ENCODE peak calls at places on chromosomes 2 and 18, in nine cellular contexts. One of them, this sample, is unnamed.

GRCh38 chr2:206257861-206258260 is 16.6 kb upstream of the ZDBF2 start:
- DNase-seq in C1 segment of cervical spinal cord: no peak
- DNase-seq in LoVo: no peak
- DNase-seq in breast epithelium: no peak
- DNase-seq in activated CD4-positive, alpha-beta T cell treated with anti-CD3 and anti-CD28 coated beads, Interleukin-2, amount 50 U/mL, for 1 hour: no peak
- DNase-seq in iPS-NIHi11: no peak
- DNase-seq in frontal cortex: no peak
- DNase-seq in GM13977: no peak
- DNase-seq in RWPE2: no peak
- DNase-seq in this sample: no peak

GRCh38 chr18:72541871-72542690 is 2.1 kb downstream of the CBLN2 start:
- DNase-seq in frontal cortex: peak
- DNase-seq in GM13977: peak
- DNase-seq in LoVo: no peak
- DNase-seq in RWPE2: no peak
- DNase-seq in C1 segment of cervical spinal cord: no peak
- DNase-seq in activated CD4-positive, alpha-beta T cell treated with anti-CD3 and anti-CD28 coated beads, Interleukin-2, amount 50 U/mL, for 1 hour: no peak
- DNase-seq in breast epithelium: no peak
- DNase-seq in iPS-NIHi11: peak
- DNase-seq in this sample: no peak

GRCh38 chr2:20999906-21000645 is 43.8 kb downstream of the APOB start:
- DNase-seq in GM13977: no peak
- DNase-seq in frontal cortex: no peak
- DNase-seq in C1 segment of cervical spinal cord: no peak
- DNase-seq in LoVo: no peak
- DNase-seq in iPS-NIHi11: peak
- DNase-seq in breast epithelium: no peak
- DNase-seq in activated CD4-positive, alpha-beta T cell treated with anti-CD3 and anti-CD28 coated beads, Interleukin-2, amount 50 U/mL, for 1 hour: no peak
- DNase-seq in RWPE2: no peak
- DNase-seq in this sample: no peak

GRCh38 chr18:31616586-31616985 is 24.9 kb downstream of the TTR start:
- DNase-seq in C1 segment of cervical spinal cord: no peak
- DNase-seq in RWPE2: no peak
- DNase-seq in breast epithelium: no peak
- DNase-seq in iPS-NIHi11: no peak
- DNase-seq in activated CD4-positive, alpha-beta T cell treated with anti-CD3 and anti-CD28 coated beads, Interleukin-2, amount 50 U/mL, for 1 hour: no peak
- DNase-seq in frontal cortex: no peak
- DNase-seq in LoVo: no peak
- DNase-seq in GM13977: no peak
- DNase-seq in this sample: no peak

GRCh38 chr2:171598713-171599319 is 76.5 kb downstream of the CYBRD1 start:
- DNase-seq in C1 segment of cervical spinal cord: no peak
- DNase-seq in GM13977: peak
- DNase-seq in frontal cortex: peak
- DNase-seq in LoVo: peak
- DNase-seq in RWPE2: no peak
- DNase-seq in breast epithelium: no peak
- DNase-seq in activated CD4-positive, alpha-beta T cell treated with anti-CD3 and anti-CD28 coated beads, Interleukin-2, amount 50 U/mL, for 1 hour: peak
- DNase-seq in iPS-NIHi11: peak
- DNase-seq in this sample: peak

GRCh38 chr2:96150791-96151594 is 5.8 kb upstream of the DUSP2 start:
- DNase-seq in breast epithelium: no peak
- DNase-seq in activated CD4-positive, alpha-beta T cell treated with anti-CD3 and anti-CD28 coated beads, Interleukin-2, amount 50 U/mL, for 1 hour: no peak
- DNase-seq in GM13977: no peak
- DNase-seq in C1 segment of cervical spinal cord: no peak
- DNase-seq in iPS-NIHi11: no peak
- DNase-seq in RWPE2: peak
- DNase-seq in LoVo: no peak
- DNase-seq in frontal cortex: no peak
- DNase-seq in this sample: no peak

GRCh38 chr18:63207154-63207790 is 112.3 kb downstream of the BCL2 start:
- DNase-seq in frontal cortex: no peak
- DNase-seq in breast epithelium: no peak
- DNase-seq in RWPE2: no peak
- DNase-seq in GM13977: peak
- DNase-seq in activated CD4-positive, alpha-beta T cell treated with anti-CD3 and anti-CD28 coated beads, Interleukin-2, amount 50 U/mL, for 1 hour: no peak
- DNase-seq in iPS-NIHi11: no peak
- DNase-seq in C1 segment of cervical spinal cord: no peak
- DNase-seq in LoVo: no peak
- DNase-seq in this sample: peak

GRCh38 chr18:11520536-11520935 is 88.9 kb upstream of the SLC35G4 start:
- DNase-seq in iPS-NIHi11: no peak
- DNase-seq in breast epithelium: no peak
- DNase-seq in frontal cortex: no peak
- DNase-seq in LoVo: no peak
- DNase-seq in C1 segment of cervical spinal cord: no peak
- DNase-seq in RWPE2: no peak
- DNase-seq in GM13977: no peak
- DNase-seq in activated CD4-positive, alpha-beta T cell treated with anti-CD3 and anti-CD28 coated beads, Interleukin-2, amount 50 U/mL, for 1 hour: no peak
- DNase-seq in this sample: no peak

GRCh38 chr2:162226836-162227235 is 16.4 kb downstream of the FAP start:
- DNase-seq in activated CD4-positive, alpha-beta T cell treated with anti-CD3 and anti-CD28 coated beads, Interleukin-2, amount 50 U/mL, for 1 hour: no peak
- DNase-seq in GM13977: no peak
- DNase-seq in frontal cortex: no peak
- DNase-seq in RWPE2: no peak
- DNase-seq in breast epithelium: no peak
- DNase-seq in LoVo: no peak
- DNase-seq in iPS-NIHi11: no peak
- DNase-seq in C1 segment of cervical spinal cord: no peak
- DNase-seq in this sample: no peak

GRCh38 chr2:98691307-98691706 is 39.6 kb downstream of the MGAT4A start:
- DNase-seq in GM13977: no peak
- DNase-seq in breast epithelium: no peak
- DNase-seq in frontal cortex: no peak
- DNase-seq in C1 segment of cervical spinal cord: no peak
- DNase-seq in LoVo: no peak
- DNase-seq in RWPE2: no peak
- DNase-seq in activated CD4-positive, alpha-beta T cell treated with anti-CD3 and anti-CD28 coated beads, Interleukin-2, amount 50 U/mL, for 1 hour: no peak
- DNase-seq in iPS-NIHi11: no peak
- DNase-seq in this sample: no peak

GRCh38 chr18:78837766-78838165 is 141.9 kb upstream of the SALL3 start:
- DNase-seq in RWPE2: no peak
- DNase-seq in LoVo: no peak
- DNase-seq in iPS-NIHi11: no peak
- DNase-seq in activated CD4-positive, alpha-beta T cell treated with anti-CD3 and anti-CD28 coated beads, Interleukin-2, amount 50 U/mL, for 1 hour: no peak
- DNase-seq in frontal cortex: no peak
- DNase-seq in GM13977: no peak
- DNase-seq in breast epithelium: no peak
- DNase-seq in C1 segment of cervical spinal cord: no peak
- DNase-seq in this sample: no peak

GRCh38 chr2:149410701-149411484 is 80.5 kb downstream of the LYPD6 start:
- DNase-seq in RWPE2: peak
- DNase-seq in iPS-NIHi11: no peak
- DNase-seq in activated CD4-positive, alpha-beta T cell treated with anti-CD3 and anti-CD28 coated beads, Interleukin-2, amount 50 U/mL, for 1 hour: no peak
- DNase-seq in LoVo: peak
- DNase-seq in GM13977: no peak
- DNase-seq in breast epithelium: no peak
- DNase-seq in frontal cortex: no peak
- DNase-seq in C1 segment of cervical spinal cord: no peak
- DNase-seq in this sample: no peak

GRCh38 chr2:58291726-58292430 is 50.8 kb upstream of the FANCL start:
- DNase-seq in C1 segment of cervical spinal cord: no peak
- DNase-seq in frontal cortex: no peak
- DNase-seq in LoVo: no peak
- DNase-seq in GM13977: no peak
- DNase-seq in RWPE2: no peak
- DNase-seq in breast epithelium: no peak
- DNase-seq in activated CD4-positive, alpha-beta T cell treated with anti-CD3 and anti-CD28 coated beads, Interleukin-2, amount 50 U/mL, for 1 hour: no peak
- DNase-seq in iPS-NIHi11: no peak
- DNase-seq in this sample: no peak

GRCh38 chr2:131036696-131037397 is 56.4 kb downstream of the FAM168B start:
- DNase-seq in iPS-NIHi11: no peak
- DNase-seq in C1 segment of cervical spinal cord: no peak
- DNase-seq in LoVo: no peak
- DNase-seq in GM13977: no peak
- DNase-seq in breast epithelium: no peak
- DNase-seq in RWPE2: no peak
- DNase-seq in frontal cortex: no peak
- DNase-seq in activated CD4-positive, alpha-beta T cell treated with anti-CD3 and anti-CD28 coated beads, Interleukin-2, amount 50 U/mL, for 1 hour: no peak
- DNase-seq in this sample: no peak

GRCh38 chr2:73714091-73714490 is 23.1 kb downstream of the TPRKB start:
- DNase-seq in LoVo: no peak
- DNase-seq in breast epithelium: no peak
- DNase-seq in RWPE2: no peak
- DNase-seq in iPS-NIHi11: no peak
- DNase-seq in GM13977: no peak
- DNase-seq in C1 segment of cervical spinal cord: no peak
- DNase-seq in activated CD4-positive, alpha-beta T cell treated with anti-CD3 and anti-CD28 coated beads, Interleukin-2, amount 50 U/mL, for 1 hour: no peak
- DNase-seq in frontal cortex: no peak
- DNase-seq in this sample: no peak

GRCh38 chr2:126657636-126658315 is 1.8 kb downstream of the GYPC start:
- DNase-seq in frontal cortex: no peak
- DNase-seq in iPS-NIHi11: peak
- DNase-seq in GM13977: peak
- DNase-seq in C1 segment of cervical spinal cord: no peak
- DNase-seq in breast epithelium: peak
- DNase-seq in LoVo: no peak
- DNase-seq in RWPE2: no peak
- DNase-seq in activated CD4-positive, alpha-beta T cell treated with anti-CD3 and anti-CD28 coated beads, Interleukin-2, amount 50 U/mL, for 1 hour: peak
- DNase-seq in this sample: peak

GRCh38 chr2:183134016-183134415 is 9.8 kb downstream of the NUP35 start:
- DNase-seq in activated CD4-positive, alpha-beta T cell treated with anti-CD3 and anti-CD28 coated beads, Interleukin-2, amount 50 U/mL, for 1 hour: no peak
- DNase-seq in RWPE2: no peak
- DNase-seq in breast epithelium: no peak
- DNase-seq in frontal cortex: no peak
- DNase-seq in C1 segment of cervical spinal cord: no peak
- DNase-seq in iPS-NIHi11: no peak
- DNase-seq in LoVo: no peak
- DNase-seq in GM13977: no peak
- DNase-seq in this sample: no peak

GRCh38 chr2:133718688-133719201 is 150.5 kb upstream of the NCKAP5 start:
- DNase-seq in activated CD4-positive, alpha-beta T cell treated with anti-CD3 and anti-CD28 coated beads, Interleukin-2, amount 50 U/mL, for 1 hour: no peak
- DNase-seq in GM13977: no peak
- DNase-seq in RWPE2: no peak
- DNase-seq in C1 segment of cervical spinal cord: peak
- DNase-seq in LoVo: no peak
- DNase-seq in breast epithelium: peak
- DNase-seq in frontal cortex: no peak
- DNase-seq in iPS-NIHi11: no peak
- DNase-seq in this sample: no peak

GRCh38 chr2:232937278-232937906 is 67.3 kb downstream of the SNORC start:
- DNase-seq in C1 segment of cervical spinal cord: no peak
- DNase-seq in frontal cortex: no peak
- DNase-seq in RWPE2: no peak
- DNase-seq in breast epithelium: no peak
- DNase-seq in LoVo: no peak
- DNase-seq in GM13977: no peak
- DNase-seq in activated CD4-positive, alpha-beta T cell treated with anti-CD3 and anti-CD28 coated beads, Interleukin-2, amount 50 U/mL, for 1 hour: no peak
- DNase-seq in iPS-NIHi11: no peak
- DNase-seq in this sample: no peak

GRCh38 chr2:84894758-84895520 is 10.5 kb upstream of the TMSB10 start:
- DNase-seq in GM13977: no peak
- DNase-seq in frontal cortex: no peak
- DNase-seq in iPS-NIHi11: no peak
- DNase-seq in RWPE2: no peak
- DNase-seq in activated CD4-positive, alpha-beta T cell treated with anti-CD3 and anti-CD28 coated beads, Interleukin-2, amount 50 U/mL, for 1 hour: no peak
- DNase-seq in breast epithelium: no peak
- DNase-seq in C1 segment of cervical spinal cord: no peak
- DNase-seq in LoVo: no peak
- DNase-seq in this sample: peak

GRCh38 chr2:85237849-85238570 is 89.8 kb downstream of the TGOLN2 start:
- DNase-seq in LoVo: no peak
- DNase-seq in iPS-NIHi11: peak
- DNase-seq in C1 segment of cervical spinal cord: no peak
- DNase-seq in activated CD4-positive, alpha-beta T cell treated with anti-CD3 and anti-CD28 coated beads, Interleukin-2, amount 50 U/mL, for 1 hour: no peak
- DNase-seq in GM13977: no peak
- DNase-seq in breast epithelium: no peak
- DNase-seq in frontal cortex: no peak
- DNase-seq in RWPE2: no peak
- DNase-seq in this sample: no peak

This sample was measured in GM12865.